ENCODE peak calls at places on chromosome 15, in nine cellular contexts. P is DMS79 treated with DMSO at 0.1 percent for 48 hours; R is stimulated activated CD4-positive, alpha-beta T cell treated with anti-CD3 and anti-CD28 coated beads, Interleukin-12 subunit alpha, Interleukin-12 subunit beta, amount 100 ng/mL, for 24 hours; H is B cell; S is M059J; X is NCI-H1092 treated with DMSO at 0.1 percent for 48 hours; J is GM18507; E is choroid plexus epithelial cell; G is Right ventricle myocardium inferior. D is an unnamed sample.

GRCh38 chr15:41790756-41791546 is 16.7 kb downstream of the MAPKBP1 start:
- DNase-seq in P (no peak), R (no peak), H (no peak), S (peak; percentile 96), X (no peak), J (no peak), E (peak; percentile 82), G (no peak), D (no peak)

GRCh38 chr15:92606126-92606835 is 49.3 kb downstream of the FAM174B start:
- DNase-seq in P (no peak), R (no peak), H (no peak), S (no peak), X (no peak), J (no peak), E (no peak), G (no peak), D (no peak)

GRCh38 chr15:83205725-83206324 is 1.8 kb downstream of the HDGFL3 start:
- DNase-seq in P (no peak), R (no peak), H (no peak), S (peak; percentile 49), X (peak; percentile 28), J (no peak), E (peak; percentile 92), G (no peak), D (no peak)

GRCh38 chr15:76963596-76963995 is 31.3 kb upstream of the PSTPIP1 start:
- DNase-seq in P (no peak), R (no peak), H (no peak), S (peak; percentile 37), X (no peak), J (no peak), E (no peak), G (no peak), D (no peak)

GRCh38 chr15:72155021-72155621 is 36.9 kb downstream of the SENP8 start:
- DNase-seq in P (peak; percentile 82), R (no peak), H (no peak), S (peak; percentile 71), X (peak; percentile 50), J (no peak), E (no peak), G (peak; percentile 88), D (no peak)

GRCh38 chr15:63261311-63261710 is 16.1 kb upstream of the APH1B start:
- DNase-seq in P (no peak), R (no peak), H (no peak), S (no peak), X (no peak), J (no peak), E (no peak), G (no peak), D (no peak)

GRCh38 chr15:43792761-43793493 is 807 bp downstream of the SERF2 start:
- DNase-seq in P (no peak), R (no peak), H (peak; percentile 33), S (no peak), X (no peak), J (no peak), E (peak; percentile 51), G (no peak), D (no peak)

GRCh38 chr15:76299786-76300185 is 11.5 kb downstream of the ETFA start:
- DNase-seq in P (no peak), R (no peak), H (no peak), S (no peak), X (no peak), J (no peak), E (no peak), G (no peak), D (no peak)

GRCh38 chr15:77538011-77538410 is 94.7 kb downstream of the LINGO1 start:
- DNase-seq in P (no peak), R (no peak), H (peak; percentile 72), S (no peak), X (no peak), J (peak; percentile 36), E (no peak), G (no peak), D (peak; percentile 72)

GRCh38 chr15:67380921-67381320 is 126.3 kb downstream of the IQCH start:
- DNase-seq in P (no peak), R (no peak), H (no peak), S (no peak), X (no peak), J (no peak), E (no peak), G (no peak), D (no peak)

GRCh38 chr15:78321041-78321570 is 19.0 kb upstream of the CRABP1 start:
- DNase-seq in P (no peak), R (no peak), H (no peak), S (no peak), X (no peak), J (no peak), E (no peak), G (no peak), D (no peak)

GRCh38 chr15:74202461-74203401 is at the start of gene STRA6:
- DNase-seq in P (peak; percentile 79), R (no peak), H (no peak), S (peak; percentile 60), X (no peak), J (no peak), E (peak; percentile 82), G (no peak), D (no peak)

GRCh38 chr15:90231028-90232017 is 2.4 kb downstream of the CIB1 start:
- DNase-seq in P (no peak), R (peak; percentile 51), H (peak; percentile 87), S (no peak), X (no peak), J (no peak), E (no peak), G (no peak), D (peak; percentile 32)

GRCh38 chr15:60414016-60414682 is 16.4 kb upstream of the ANXA2 start:
- DNase-seq in P (no peak), R (no peak), H (no peak), S (peak; percentile 43), X (no peak), J (no peak), E (peak; percentile 65), G (no peak), D (no peak)

GRCh38 chr15:89851665-89852341 is 37.2 kb upstream of the ANPEP start:
- DNase-seq in P (no peak), R (no peak), H (no peak), S (no peak), X (no peak), J (no peak), E (no peak), G (no peak), D (peak; percentile 30)

GRCh38 chr15:75192307-75192706 is 9.4 kb upstream of the C15orf39 start:
- DNase-seq in P (no peak), R (no peak), H (no peak), S (no peak), X (no peak), J (no peak), E (no peak), G (no peak), D (no peak)

GRCh38 chr15:89680282-89680873 is 1.2 kb upstream of the PLIN1 start:
- DNase-seq in P (peak; percentile 32), R (no peak), H (no peak), S (peak; percentile 44), X (peak; percentile 83), J (no peak), E (peak; percentile 89), G (no peak), D (no peak)

GRCh38 chr15:59371458-59372351 is 966 bp downstream of the MYO1E start:
- DNase-seq in P (no peak), R (no peak), H (peak; percentile 86), S (peak; percentile 44), X (no peak), J (no peak), E (peak; percentile 25), G (no peak), D (no peak)

GRCh38 chr15:99051308-99051707 is 43.7 kb upstream of the PGPEP1L start:
- DNase-seq in P (no peak), R (no peak), H (no peak), S (no peak), X (no peak), J (no peak), E (no peak), G (peak; percentile 65), D (no peak)

GRCh38 chr15:26665950-26666921 is 106.6 kb downstream of the GABRB3 start:
- DNase-seq in P (peak; percentile 91), R (no peak), H (no peak), S (no peak), X (no peak), J (no peak), E (no peak), G (no peak), D (no peak)

GRCh38 chr15:55168350-55168974 is 28.3 kb downstream of the RSL24D1 start:
- DNase-seq in P (peak; percentile 7), R (peak; percentile 2), H (peak; percentile 44), S (peak; percentile 58), X (peak; percentile 41), J (peak; percentile 28), E (peak; percentile 84), G (no peak), D (peak; percentile 8)

GRCh38 chr15:40591310-40591845 is 2.7 kb upstream of the KNL1 start:
- DNase-seq in P (no peak), R (no peak), H (no peak), S (no peak), X (no peak), J (no peak), E (no peak), G (no peak), D (no peak)

GRCh38 chr15:64634020-64634419 is 141.4 kb downstream of the RBPMS2 start:
- DNase-seq in P (no peak), R (no peak), H (no peak), S (no peak), X (no peak), J (no peak), E (no peak), G (no peak), D (peak; percentile 96)

GRCh38 chr15:85580914-85581313 is 200.5 kb downstream of the AKAP13 start:
- DNase-seq in P (no peak), R (no peak), H (no peak), S (no peak), X (no peak), J (no peak), E (peak; percentile 37), G (peak; percentile 72), D (no peak)

GRCh38 chr15:69395460-69395859 is 18.7 kb upstream of the KIF23 start:
- DNase-seq in P (no peak), R (no peak), H (no peak), S (no peak), X (no peak), J (no peak), E (no peak), G (no peak), D (no peak)

GRCh38 chr15:98134875-98135274 is 174.4 kb downstream of the ARRDC4 start:
- DNase-seq in P (no peak), R (no peak), H (no peak), S (no peak), X (no peak), J (no peak), E (no peak), G (no peak), D (no peak)

GRCh38 chr15:67097893-67098740 is 32.7 kb downstream of the SMAD3 start:
- DNase-seq in P (no peak), R (no peak), H (no peak), S (peak; percentile 94), X (no peak), J (no peak), E (peak; percentile 89), G (no peak), D (no peak)

GRCh38 chr15:85582719-85583089 is 202.3 kb downstream of the AKAP13 start:
- DNase-seq in P (no peak), R (no peak), H (no peak), S (no peak), X (no peak), J (no peak), E (peak; percentile 78), G (peak; percentile 78), D (peak; percentile 28)

GRCh38 chr15:93209690-93210425 is 120.8 kb upstream of the RGMA start:
- DNase-seq in P (no peak), R (no peak), H (no peak), S (no peak), X (no peak), J (no peak), E (no peak), G (no peak), D (no peak)

GRCh38 chr15:84859651-84860050 is 24.8 kb upstream of the SLC28A1 start:
- DNase-seq in P (no peak), R (no peak), H (no peak), S (no peak), X (no peak), J (no peak), E (no peak), G (no peak), D (no peak)

GRCh38 chr15:65355983-65356353 is 21.8 kb downstream of the IGDCC3 start:
- DNase-seq in P (peak; percentile 20), R (no peak), H (no peak), S (no peak), X (no peak), J (no peak), E (no peak), G (no peak), D (no peak)